ENCODE peak calls at places on chromosomes 7 and 10, in five cellular contexts. C is esophagus squamous epithelium; P is naive thymus-derived CD4-positive, alpha-beta T cell; Z is CD8-positive, alpha-beta memory T cell; R is breast epithelium. Q is an unnamed sample.

GRCh38 chr7:72751978-72752377 is 76.0 kb downstream of the TYW1B start:
- DNase-seq in C (no peak), P (no peak), Z (no peak), R (no peak), Q (no peak)

GRCh38 chr7:80508440-80508839 is 3.4 kb downstream of the GNAT3 start:
- DNase-seq in C (no peak), P (no peak), Z (no peak), R (no peak), Q (no peak)

GRCh38 chr10:72107325-72108003 is 19.1 kb upstream of the SPOCK2 start:
- DNase-seq in C (no peak), P (peak; percentile 76), Z (peak; percentile 77), R (no peak), Q (no peak)

GRCh38 chr7:55774327-55775050 is 88.1 kb downstream of the SEPTIN14 start:
- DNase-seq in C (no peak), P (no peak), Z (no peak), R (peak; percentile 77), Q (no peak)

GRCh38 chr10:97714401-97715258 is 1.1 kb downstream of the MARVELD1 start:
- DNase-seq in C (no peak), P (no peak), Z (peak; percentile 12), R (peak; percentile 72), Q (peak; percentile 96)

GRCh38 chr7:80496586-80496985 is 15.3 kb downstream of the GNAT3 start:
- DNase-seq in C (no peak), P (no peak), Z (no peak), R (no peak), Q (no peak)

GRCh38 chr7:92293887-92294616 is 48.3 kb downstream of the ANKIB1 start:
- DNase-seq in C (no peak), P (no peak), Z (no peak), R (no peak), Q (no peak)

GRCh38 chr10:93746844-93747284 is 10.9 kb upstream of the LGI1 start:
- DNase-seq in C (no peak), P (no peak), Z (no peak), R (peak; percentile 58), Q (no peak)

GRCh38 chr7:158828343-158829020 is 827 bp downstream of the ESYT2 start:
- DNase-seq in C (no peak), P (no peak), Z (no peak), R (no peak), Q (no peak)

GRCh38 chr10:71735709-71736569 is 16.4 kb upstream of the C10orf105 start:
- DNase-seq in C (no peak), P (peak; percentile 70), Z (peak; percentile 73), R (no peak), Q (no peak)

GRCh38 chr7:23349484-23350157 is 50.5 kb downstream of the MALSU1 start:
- DNase-seq in C (no peak), P (no peak), Z (no peak), R (no peak), Q (no peak)

GRCh38 chr10:77125231-77125630 is 512.4 kb downstream of the KCNMA1 start:
- DNase-seq in C (no peak), P (no peak), Z (no peak), R (no peak), Q (no peak)

GRCh38 chr10:72694476-72695369 is 2.8 kb downstream of the MCU start:
- DNase-seq in C (no peak), P (peak; percentile 18), Z (peak; percentile 1), R (no peak), Q (no peak)

GRCh38 chr10:54454271-54454670 is 346.8 kb downstream of the PCDH15 start:
- DNase-seq in C (no peak), P (no peak), Z (no peak), R (no peak), Q (no peak)

GRCh38 chr10:29920408-29921070 is 138.8 kb downstream of the JCAD start:
- DNase-seq in C (no peak), P (no peak), Z (no peak), R (no peak), Q (no peak)

GRCh38 chr7:100823140-100823525 is 4.2 kb downstream of the EPHB4 start:
- DNase-seq in C (no peak), P (no peak), Z (no peak), R (no peak), Q (no peak)

GRCh38 chr10:114303556-114303955 is 64.5 kb downstream of the VWA2 start:
- DNase-seq in C (no peak), P (no peak), Z (no peak), R (no peak), Q (no peak)

GRCh38 chr7:12490105-12490688 is 80.3 kb upstream of the SCIN start:
- DNase-seq in C (no peak), P (peak; percentile 30), Z (peak; percentile 11), R (no peak), Q (no peak)

GRCh38 chr7:13411151-13411550 is 578.3 kb downstream of the ETV1 start:
- DNase-seq in C (no peak), P (no peak), Z (no peak), R (no peak), Q (no peak)

GRCh38 chr7:38660427-38661099 is 29.4 kb upstream of the AMPH start:
- DNase-seq in C (no peak), P (peak; percentile 51), Z (peak; percentile 23), R (no peak), Q (no peak)

GRCh38 chr7:2974093-2974819 is 69.4 kb downstream of the CARD11 start:
- DNase-seq in C (no peak), P (no peak), Z (no peak), R (no peak), Q (no peak)

GRCh38 chr7:117982071-117983055 is 109.1 kb upstream of the CTTNBP2 start:
- DNase-seq in C (no peak), P (no peak), Z (no peak), R (no peak), Q (no peak)

GRCh38 chr10:127907411-127908105 is 655 bp downstream of the PTPRE start:
- DNase-seq in C (no peak), P (peak; percentile 1), Z (no peak), R (peak; percentile 50), Q (peak; percentile 85)

GRCh38 chr10:4646546-4646945 is 179.5 kb upstream of the AKR1E2 start:
- DNase-seq in C (no peak), P (no peak), Z (no peak), R (no peak), Q (no peak)

GRCh38 chr7:129748710-129749109 is 137.2 kb downstream of the NRF1 start:
- DNase-seq in C (no peak), P (no peak), Z (no peak), R (no peak), Q (no peak)

GRCh38 chr7:1593091-1593866 is 23.4 kb upstream of the PSMG3 start:
- DNase-seq in C (no peak), P (no peak), Z (no peak), R (no peak), Q (no peak)

GRCh38 chr10:30500963-30501504 is 67.0 kb downstream of the MAP3K8 start:
- DNase-seq in C (no peak), P (no peak), Z (no peak), R (no peak), Q (no peak)

GRCh38 chr10:70191906-70192305 is 21.6 kb upstream of the SAR1A start:
- DNase-seq in C (no peak), P (no peak), Z (no peak), R (no peak), Q (no peak)

GRCh38 chr10:96570983-96571964 is 15.5 kb downstream of the TM9SF3 start:
- DNase-seq in C (no peak), P (no peak), Z (no peak), R (no peak), Q (no peak)

GRCh38 chr10:43045631-43046287 is 31.1 kb upstream of the RET start:
- DNase-seq in C (no peak), P (no peak), Z (no peak), R (no peak), Q (no peak)
- H3K4me1 ChIP-seq in C (no peaks in the 10 kb centered on the region), P (no peaks in the 10 kb centered on the region), Z (no peaks in the 10 kb centered on the region), R (no peaks in the 10 kb centered on the region), Q (no peaks in the 10 kb centered on the region)

DNA sequence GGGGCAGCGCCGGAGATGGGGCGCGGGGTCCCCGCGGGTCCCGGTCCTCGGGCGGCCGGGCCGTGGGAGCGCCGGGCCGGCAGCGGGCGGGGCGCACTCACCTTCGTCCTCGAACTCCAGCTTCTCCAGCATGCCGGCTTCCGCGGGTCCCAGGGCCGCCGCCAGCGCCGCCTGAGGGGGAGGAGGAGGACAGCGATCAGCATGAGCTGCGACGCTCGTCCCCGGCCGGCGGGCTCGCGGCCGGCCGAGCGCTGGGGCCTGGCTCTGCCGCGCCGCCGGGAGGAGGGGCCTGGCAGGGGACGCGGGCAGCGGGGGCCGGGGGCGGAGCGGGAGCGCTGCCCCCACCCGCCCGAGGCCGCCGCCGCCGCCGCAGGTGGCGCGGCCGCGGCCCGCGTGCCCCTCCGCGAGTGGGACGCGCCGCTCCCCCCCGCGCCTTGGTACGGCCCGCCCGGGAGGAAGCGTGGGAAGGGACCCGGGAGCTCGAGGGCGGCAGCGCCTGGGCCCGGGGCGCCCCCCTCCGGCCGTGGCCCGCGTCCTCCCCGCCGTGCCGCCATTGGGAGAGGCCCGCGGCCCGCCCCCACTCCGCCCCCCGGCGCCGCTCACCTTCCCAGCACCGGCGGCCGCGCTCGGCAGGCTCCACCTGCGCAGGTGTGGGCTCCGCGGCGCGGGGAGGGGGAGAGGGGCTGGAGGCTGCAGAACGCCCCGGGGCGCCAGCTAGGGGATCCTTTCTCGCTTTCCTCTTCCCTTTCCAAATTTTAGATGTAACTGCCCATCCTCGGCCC is 112.5 kb upstream of the RHEB start:
- DNase-seq in C (peak; percentile 23), P (peak; percentile 86), Z (peak; percentile 90), R (peak; percentile 74), Q (no peak)
- H3K27ac ChIP-seq in C (peak overlapping the region; percentile 95), P (peak overlapping the region; percentile 81), Z (peak overlapping the region; percentile 68), R (peak overlapping the region; percentile 93), Q (peak overlapping the region; percentile 94)

GRCh38 chr10:102677736-102678354 is 33.6 kb downstream of the TRIM8 start:
- DNase-seq in C (no peak), P (no peak), Z (no peak), R (no peak), Q (no peak)
- H3K4me1 ChIP-seq in C (peaks cover 55% of the 10 kb centered on the region), P (peaks cover 53% of the 10 kb centered on the region), Z (peaks cover 37% of the 10 kb centered on the region), R (peaks cover 26% of the 10 kb centered on the region), Q (peaks cover 65% of the 10 kb centered on the region)

GRCh38 chr10:125087897-125088215 is 72.5 kb downstream of the CTBP2 start:
- DNase-seq in C (no peak), P (no peak), Z (no peak), R (no peak), Q (no peak)
- H3K27ac ChIP-seq in C (peak overlapping the region; percentile 6), P (no peak overlapping the region), Z (no peak overlapping the region), R (no peak overlapping the region), Q (no peak overlapping the region)

GRCh38 chr10:101062231-101063161 is 707 bp downstream of the KAZALD1 start:
- DNase-seq in C (no peak), P (peak; percentile 53), Z (peak; percentile 43), R (no peak), Q (no peak)
- H3K4me1 ChIP-seq in C (peaks cover 50% of the 10 kb centered on the region), P (peaks cover 36% of the 10 kb centered on the region), Z (peaks cover 36% of the 10 kb centered on the region), R (peaks cover 7% of the 10 kb centered on the region), Q (peaks cover 55% of the 10 kb centered on the region)

GRCh38 chr7:45156516-45157272 is 897 bp upstream of the RAMP3 start:
- DNase-seq in C (no peak), P (no peak), Z (no peak), R (no peak), Q (no peak)

GRCh38 chr7:45159296-45159695 is 1.7 kb downstream of the RAMP3 start:
- DNase-seq in C (no peak), P (no peak), Z (no peak), R (no peak), Q (no peak)

GRCh38 chr7:45155941-45156340 is 1.6 kb upstream of the RAMP3 start:
- DNase-seq in C (no peak), P (no peak), Z (no peak), R (no peak), Q (no peak)

GRCh38 chr7:45157286-45157652 is 322 bp upstream of the RAMP3 start:
- DNase-seq in C (no peak), P (no peak), Z (no peak), R (no peak), Q (no peak)

GRCh38 chr7:45157653-45158401 is at the start of gene RAMP3:
- DNase-seq in C (no peak), P (no peak), Z (no peak), R (no peak), Q (no peak)
- H3K27ac ChIP-seq in C (peak within 1 kb of the TSS; percentile 68), P (no peak within 1 kb of the TSS), Z (no peak within 1 kb of the TSS), R (no peak within 1 kb of the TSS), Q (peak within 1 kb of the TSS; percentile 57)